ENCODE peak calls at places on chromosomes 5 and 9, in seven cellular contexts. E, F, M, Z, X, H and N are unnamed samples.

GRCh38 chr5:66179297-66180051 is 35.4 kb downstream of the SREK1 start:
- DNase-seq in Z (no peak), E (no peak), H (no peak), M (no peak), X (no peak), F (no peak), N (no peak)

GRCh38 chr5:19802686-19803085 is 185.3 kb downstream of the CDH18 start:
- DNase-seq in Z (no peak), E (no peak), X (no peak), F (no peak), H (no peak), M (no peak), N (no peak)

GRCh38 chr5:61931236-61931635 is 374.8 kb upstream of the KIF2A start:
- DNase-seq in X (no peak), Z (no peak), M (no peak), E (no peak), F (no peak), H (no peak), N (no peak)

GRCh38 chr5:150601774-150602345 is 38.6 kb upstream of the SYNPO start:
- DNase-seq in F (no peak), Z (no peak), X (no peak), M (no peak), E (no peak), H (no peak), N (no peak)

GRCh38 chr9:33239922-33240321 is at the start of gene SPINK4:
- DNase-seq in E (no peak), X (no peak), F (peak), H (peak), Z (peak), M (no peak), N (no peak)

GRCh38 chr9:124296800-124297552 is 39.2 kb downstream of the NEK6 start:
- DNase-seq in F (no peak), Z (no peak), H (no peak), X (no peak), M (no peak), E (no peak), N (no peak)

GRCh38 chr9:33728613-33729012 is 66.7 kb upstream of the PRSS3 start:
- DNase-seq in E (no peak), F (no peak), M (no peak), Z (no peak), X (no peak), H (no peak), N (no peak)

GRCh38 chr9:19992556-19992955 is 203.7 kb upstream of the SLC24A2 start:
- DNase-seq in H (no peak), X (no peak), M (no peak), E (no peak), F (no peak), Z (no peak), N (no peak)

GRCh38 chr9:16143310-16143709 is 590.5 kb downstream of the CCDC171 start:
- DNase-seq in M (no peak), Z (no peak), X (no peak), F (no peak), H (no peak), E (no peak), N (no peak)

GRCh38 chr9:89808801-89809200 is 204.0 kb downstream of the GADD45G start:
- DNase-seq in X (no peak), M (peak), H (no peak), Z (no peak), F (no peak), E (no peak), N (no peak)

GRCh38 chr5:57072218-57072892 is 101.5 kb upstream of the GPBP1 start:
- DNase-seq in H (no peak), Z (no peak), E (no peak), X (no peak), M (no peak), F (peak), N (no peak)

GRCh38 chr5:114305402-114306207 is 56.3 kb upstream of the KCNN2 start:
- DNase-seq in H (no peak), X (no peak), M (peak), E (no peak), F (peak), Z (no peak), N (no peak)

GRCh38 chr9:117687532-117687931 is 16.7 kb upstream of the TLR4 start:
- DNase-seq in H (no peak), F (no peak), E (no peak), M (no peak), X (no peak), Z (no peak), N (no peak)

GRCh38 chr5:17991775-17992174 is 357.5 kb downstream of the TAF11L14 start:
- DNase-seq in M (no peak), Z (no peak), H (no peak), X (no peak), F (no peak), E (no peak), N (no peak)

GRCh38 chr5:68711311-68712200 is 382.3 kb upstream of the SLC30A5 start:
- DNase-seq in X (peak), H (no peak), E (no peak), Z (no peak), M (no peak), F (no peak), N (no peak)

GRCh38 chr9:121944741-121945191 is 148.3 kb downstream of the TTLL11 start:
- DNase-seq in Z (no peak), M (no peak), F (no peak), X (no peak), H (no peak), E (no peak), N (no peak)

GRCh38 chr5:73387630-73388370 is 60.8 kb downstream of the FOXD1 start:
- DNase-seq in E (no peak), Z (no peak), F (no peak), M (no peak), H (no peak), X (peak), N (no peak)

GRCh38 chr9:34744295-34745221 is 34.6 kb upstream of the CCL21 start:
- DNase-seq in H (no peak), M (no peak), F (no peak), X (no peak), Z (no peak), E (peak), N (no peak)

GRCh38 chr9:101912698-101913097 is 174.3 kb upstream of the GRIN3A start:
- DNase-seq in H (no peak), F (no peak), Z (no peak), E (no peak), X (no peak), M (no peak), N (no peak)

GRCh38 chr5:100566382-100567141 is 31.4 kb downstream of the FAM174A start:
- DNase-seq in Z (no peak), F (no peak), E (no peak), H (no peak), X (no peak), M (no peak), N (no peak)

GRCh38 chr5:14469485-14470377 is 111.9 kb upstream of the OTULINL start:
- DNase-seq in F (no peak), H (peak), Z (no peak), E (no peak), M (no peak), X (no peak), N (no peak)

DNA sequence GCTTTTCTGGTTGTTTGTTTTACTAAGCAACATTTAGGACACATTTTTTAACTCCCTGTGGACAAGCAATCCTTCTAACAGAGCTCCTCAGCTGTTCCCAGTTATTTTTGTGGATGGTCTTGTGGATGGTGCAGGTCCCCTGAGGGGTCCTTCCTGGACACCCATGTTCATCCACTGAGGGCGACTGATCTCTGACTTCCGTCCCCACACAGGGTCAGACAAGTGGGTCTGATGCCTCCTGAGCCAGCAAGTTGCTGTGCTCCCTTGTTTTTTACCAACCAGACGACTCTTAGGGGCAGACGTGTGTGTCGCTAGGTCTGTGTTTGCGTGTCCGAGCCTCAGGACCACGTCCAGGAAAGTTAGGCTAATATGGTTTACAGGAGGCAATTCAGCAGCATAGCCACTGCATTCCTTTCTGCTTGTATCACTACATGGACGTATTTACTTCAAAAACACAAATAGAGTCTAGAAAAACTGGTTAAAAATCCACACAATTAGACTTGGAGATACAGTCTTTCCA is 65.0 kb upstream of the ECM2 start:
- DNase-seq in M (no peak), Z (no peak), X (no peak), H (no peak), E (no peak), F (no peak), N (no peak)
- TF ChIP-seq JUND in M (no peak), Z (no peak), X (no peak), H (no peak), E (no peak), F (no peak), N (peak)

DNA sequence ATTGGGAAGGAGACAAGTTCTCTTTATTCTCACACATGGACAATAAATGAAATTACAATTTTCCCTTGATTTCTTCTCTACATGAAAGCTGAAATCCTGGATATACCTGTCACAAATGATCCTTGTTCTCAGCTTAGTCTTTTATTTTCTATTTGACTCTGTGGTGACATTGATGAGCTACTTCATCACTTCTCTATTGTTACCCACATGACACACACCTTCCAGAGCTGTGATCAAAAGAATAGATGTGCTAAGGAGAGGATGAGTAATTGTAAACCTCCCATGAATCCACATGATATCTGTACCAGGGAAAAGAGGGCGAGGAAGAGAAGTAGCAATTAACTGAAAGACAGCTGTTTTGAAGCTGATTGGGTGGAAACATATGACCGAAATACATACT is 102.0 kb downstream of the CAVIN4 start:
- DNase-seq in F (no peak), X (no peak), H (no peak), Z (no peak), M (no peak), E (no peak), N (no peak)
- TF ChIP-seq JUND in F (no peak), X (no peak), H (no peak), Z (no peak), M (no peak), E (no peak), N (no peak)

DNA sequence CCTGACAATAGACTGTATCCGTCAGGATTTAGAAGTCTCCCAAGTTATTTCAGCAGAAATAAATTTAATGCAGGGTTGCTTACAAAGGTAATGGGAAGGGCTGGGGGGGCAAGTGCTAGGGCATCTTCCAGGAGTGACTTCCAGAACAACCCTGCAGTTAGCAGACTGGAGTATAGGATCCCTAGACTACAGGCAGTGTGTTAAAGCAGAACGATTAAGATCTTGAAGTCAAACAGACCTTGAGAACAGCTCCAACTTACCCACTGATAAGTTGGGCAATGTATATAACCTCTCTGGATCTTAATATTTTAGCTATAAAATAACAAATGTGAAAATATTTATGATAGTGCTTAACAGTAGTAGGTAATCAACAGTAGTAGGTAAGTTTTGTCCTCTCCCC is 113.6 kb upstream of the LIFR start:
- DNase-seq in M (no peak), Z (no peak), H (no peak), F (no peak), E (no peak), X (no peak), N (no peak)
- TF ChIP-seq JUND in M (no peak), Z (no peak), H (no peak), F (no peak), E (no peak), X (no peak), N (no peak)

DNA sequence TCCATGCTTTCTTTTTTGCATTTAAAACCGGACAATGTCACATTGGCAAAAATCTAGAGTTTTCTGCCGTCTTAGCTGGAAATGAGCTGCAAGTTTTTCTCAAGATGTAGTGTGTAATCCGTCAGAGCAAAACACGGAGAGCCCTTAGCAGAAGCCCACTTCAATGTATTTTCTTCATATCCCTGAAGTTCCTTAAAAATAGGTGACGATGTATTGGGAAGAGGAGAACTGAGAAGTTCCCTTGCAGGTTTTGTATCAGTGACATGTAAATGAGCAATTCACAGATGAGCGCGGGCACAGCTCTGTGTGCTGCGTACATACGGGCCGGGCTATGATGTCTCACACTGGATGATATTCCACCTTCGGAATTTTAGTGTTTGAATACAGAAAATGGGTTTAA is 14.8 kb upstream of the CLPTM1L start:
- DNase-seq in X (no peak), H (no peak), F (no peak), Z (no peak), E (no peak), M (no peak), N (no peak)
- TF ChIP-seq JUND in X (no peak), H (no peak), F (no peak), Z (no peak), E (no peak), M (no peak), N (no peak)

GRCh38 chr5:113040672-113041071 is 64.1 kb downstream of the DCP2 start:
- DNase-seq in M (peak), E (no peak), X (no peak), Z (no peak), F (no peak), H (no peak), N (no peak)

GRCh38 chr5:113038714-113039113 is 62.1 kb downstream of the DCP2 start:
- DNase-seq in Z (no peak), X (no peak), E (peak), M (peak), H (no peak), F (no peak), N (no peak)

GRCh38 chr5:113036826-113037225 is 60.2 kb downstream of the DCP2 start:
- DNase-seq in X (no peak), F (no peak), H (no peak), M (no peak), Z (no peak), E (no peak), N (no peak)

GRCh38 chr5:113038136-113038535 is 61.5 kb downstream of the DCP2 start:
- DNase-seq in X (no peak), Z (no peak), M (no peak), E (no peak), F (no peak), H (no peak), N (no peak)

GRCh38 chr5:113039229-113039628 is 62.6 kb downstream of the DCP2 start:
- DNase-seq in M (peak), Z (no peak), F (no peak), X (no peak), E (no peak), H (no peak), N (no peak)
- TF ChIP-seq JUND in M (no peak), Z (no peak), F (no peak), X (no peak), E (no peak), H (no peak), N (no peak)

GRCh38 chr5:111726986-111727385 is 30.0 kb downstream of the NREP start:
- DNase-seq in Z (no peak), E (no peak), X (no peak), F (no peak), M (no peak), H (no peak), N (no peak)

GRCh38 chr5:111720333-111720890 is 36.6 kb downstream of the NREP start:
- DNase-seq in M (no peak), X (no peak), Z (no peak), E (no peak), H (no peak), F (no peak), N (no peak)

GRCh38 chr5:111719773-111720172 is 37.2 kb downstream of the NREP start:
- DNase-seq in H (no peak), F (peak), Z (no peak), X (no peak), M (no peak), E (no peak), N (no peak)

GRCh38 chr5:111722016-111722591 is 34.9 kb downstream of the NREP start:
- DNase-seq in E (no peak), X (no peak), M (no peak), Z (no peak), F (no peak), H (no peak), N (no peak)
- TF ChIP-seq JUND in E (no peak), X (no peak), M (no peak), Z (no peak), F (no peak), H (no peak), N (no peak)